ENCODE peak calls at places on chromosome 14, in five cellular contexts. One of them, this sample, is unnamed. For H3K36me3, the result is how much of the 10 kb centered on the place peaks cover.

GRCh38 chr14:97603201-97603600 is 806.0 kb downstream of the VRK1 start:
- DNase-seq in MM.1S: no peak
- DNase-seq in BJ: no peak
- DNase-seq in endothelial cell of umbilical vein: no peak
- DNase-seq in ascending aorta: no peak
- DNase-seq in this sample: no peak

GRCh38 chr14:49641697-49642129 is 6.7 kb upstream of the DNAAF2 start:
- DNase-seq in MM.1S: no peak
- DNase-seq in BJ: no peak
- DNase-seq in endothelial cell of umbilical vein: no peak
- DNase-seq in ascending aorta: no peak
- DNase-seq in this sample: no peak

GRCh38 chr14:30472001-30472400 is 87.0 kb upstream of the G2E3 start:
- DNase-seq in MM.1S: no peak
- DNase-seq in BJ: no peak
- DNase-seq in endothelial cell of umbilical vein: no peak
- DNase-seq in ascending aorta: no peak
- DNase-seq in this sample: no peak

GRCh38 chr14:30988509-30988908 is 36.9 kb upstream of the AP4S1 start:
- DNase-seq in MM.1S: no peak
- DNase-seq in BJ: no peak
- DNase-seq in endothelial cell of umbilical vein: peak
- DNase-seq in ascending aorta: no peak
- DNase-seq in this sample: no peak

GRCh38 chr14:71693373-71693772 is 238.9 kb upstream of the RGS6 start:
- DNase-seq in MM.1S: no peak
- DNase-seq in BJ: peak
- DNase-seq in endothelial cell of umbilical vein: no peak
- DNase-seq in ascending aorta: no peak
- DNase-seq in this sample: peak

GRCh38 chr14:33774866-33775519 is 175.9 kb downstream of the EGLN3 start:
- DNase-seq in MM.1S: no peak
- DNase-seq in BJ: no peak
- DNase-seq in endothelial cell of umbilical vein: peak
- DNase-seq in ascending aorta: no peak
- DNase-seq in this sample: no peak

GRCh38 chr14:72892103-72892878 is 1.6 kb downstream of the DPF3 start:
- DNase-seq in MM.1S: peak
- DNase-seq in BJ: no peak
- DNase-seq in endothelial cell of umbilical vein: peak
- DNase-seq in ascending aorta: no peak
- DNase-seq in this sample: no peak

GRCh38 chr14:24659916-24660570 is 26.1 kb upstream of the GZMB start:
- DNase-seq in MM.1S: no peak
- DNase-seq in BJ: no peak
- DNase-seq in endothelial cell of umbilical vein: no peak
- DNase-seq in ascending aorta: no peak
- DNase-seq in this sample: no peak

GRCh38 chr14:72780771-72781170 is 113.1 kb downstream of the DPF3 start:
- DNase-seq in MM.1S: no peak
- DNase-seq in BJ: peak
- DNase-seq in endothelial cell of umbilical vein: no peak
- DNase-seq in ascending aorta: no peak
- DNase-seq in this sample: no peak

GRCh38 chr14:36605506-36605857 is 23.1 kb upstream of the NKX2-8 start:
- DNase-seq in MM.1S: no peak
- DNase-seq in BJ: no peak
- DNase-seq in endothelial cell of umbilical vein: no peak
- DNase-seq in ascending aorta: no peak
- DNase-seq in this sample: no peak

DNA sequence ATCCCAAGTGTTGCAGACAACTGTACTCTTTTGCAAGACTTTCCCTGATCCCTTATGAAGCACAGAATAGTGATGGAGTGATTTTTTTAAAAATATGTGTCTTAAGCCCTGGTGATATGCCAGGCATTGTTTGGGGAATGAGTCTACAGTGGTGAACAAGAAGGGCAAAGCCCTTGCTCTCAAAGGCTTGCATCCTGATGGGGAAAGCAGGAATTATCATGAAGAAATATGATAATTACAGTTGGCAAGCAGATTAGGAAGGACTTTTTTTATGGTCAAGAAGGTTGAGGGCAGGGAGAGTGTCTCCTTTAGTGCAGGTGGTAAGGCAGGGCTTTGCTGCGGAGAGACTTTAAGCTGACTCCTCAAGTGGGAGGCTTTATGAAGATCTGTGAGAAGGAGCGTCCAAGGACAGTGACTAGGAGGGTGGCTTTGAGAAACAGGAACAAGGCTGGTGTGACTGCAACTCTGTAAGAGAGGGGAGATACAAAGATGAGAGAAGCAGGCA is 100.2 kb downstream of the SYNE2 start:
- DNase-seq in MM.1S: no peak
- DNase-seq in BJ: no peak
- DNase-seq in endothelial cell of umbilical vein: peak
- DNase-seq in ascending aorta: no peak
- DNase-seq in this sample: no peak
- H3K36me3 ChIP-seq in MM.1S: under half
- H3K36me3 ChIP-seq in BJ: under half
- H3K36me3 ChIP-seq in endothelial cell of umbilical vein: under half
- H3K36me3 ChIP-seq in ascending aorta: under half
- H3K36me3 ChIP-seq in this sample: under half

DNA sequence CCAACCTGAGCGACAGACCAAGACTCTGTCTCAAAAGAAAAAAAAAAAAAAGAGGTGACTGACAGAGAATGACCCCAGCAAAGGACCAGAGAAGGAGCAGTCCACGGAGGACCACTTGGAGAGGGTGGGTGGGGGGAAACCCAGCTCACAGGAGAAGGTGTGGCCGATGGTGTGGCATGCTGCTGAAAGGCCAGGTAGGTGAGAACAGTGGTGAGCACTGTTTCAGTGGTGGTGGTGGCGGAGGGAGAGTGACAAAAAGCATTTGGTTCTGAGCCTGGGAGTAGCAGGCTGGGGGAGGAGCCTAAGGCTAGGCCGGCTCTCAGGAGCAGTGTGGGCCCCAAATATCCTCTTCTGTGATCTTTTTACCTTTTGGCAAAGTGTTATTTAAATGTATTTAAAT is 63.8 kb downstream of the IRF2BPL start:
- DNase-seq in MM.1S: no peak
- DNase-seq in BJ: no peak
- DNase-seq in endothelial cell of umbilical vein: no peak
- DNase-seq in ascending aorta: no peak
- DNase-seq in this sample: no peak
- H3K36me3 ChIP-seq in MM.1S: under half
- H3K36me3 ChIP-seq in BJ: under half
- H3K36me3 ChIP-seq in endothelial cell of umbilical vein: under half
- H3K36me3 ChIP-seq in ascending aorta: under half
- H3K36me3 ChIP-seq in this sample: under half

GRCh38 chr14:22565391-22565945 is 23.6 kb downstream of the DAD1 start:
- DNase-seq in MM.1S: no peak
- DNase-seq in BJ: no peak
- DNase-seq in endothelial cell of umbilical vein: no peak
- DNase-seq in ascending aorta: no peak
- DNase-seq in this sample: no peak

GRCh38 chr14:22567437-22567836 is 21.6 kb downstream of the DAD1 start:
- DNase-seq in MM.1S: peak
- DNase-seq in BJ: no peak
- DNase-seq in endothelial cell of umbilical vein: no peak
- DNase-seq in ascending aorta: no peak
- DNase-seq in this sample: no peak

GRCh38 chr14:22569106-22569748 is 19.8 kb downstream of the DAD1 start:
- DNase-seq in MM.1S: no peak
- DNase-seq in BJ: no peak
- DNase-seq in endothelial cell of umbilical vein: no peak
- DNase-seq in ascending aorta: no peak
- DNase-seq in this sample: no peak

GRCh38 chr14:22564463-22564862 is 24.6 kb downstream of the DAD1 start:
- DNase-seq in MM.1S: no peak
- DNase-seq in BJ: no peak
- DNase-seq in endothelial cell of umbilical vein: no peak
- DNase-seq in ascending aorta: no peak
- DNase-seq in this sample: no peak

DNA sequence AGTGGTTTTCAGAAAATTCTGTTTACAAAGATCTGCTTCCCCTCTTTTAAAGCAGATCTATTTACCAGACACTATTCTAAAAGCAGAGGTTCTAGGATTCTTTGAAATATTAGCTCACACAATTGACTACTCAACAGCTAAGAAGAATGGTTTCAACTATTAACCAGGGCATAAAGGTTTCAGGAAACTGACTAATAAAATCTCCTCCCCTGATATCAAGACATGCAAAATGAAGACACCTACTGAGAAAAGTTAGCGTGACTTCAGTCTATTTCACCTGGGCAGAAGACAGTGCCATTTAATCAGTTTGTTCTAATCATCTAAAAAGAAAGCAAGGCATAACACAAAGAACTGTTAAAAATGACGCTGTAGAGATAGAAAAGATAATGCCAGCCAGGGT is 22.2 kb downstream of the DAD1 start:
- DNase-seq in MM.1S: no peak
- DNase-seq in BJ: no peak
- DNase-seq in endothelial cell of umbilical vein: peak
- DNase-seq in ascending aorta: no peak
- DNase-seq in this sample: no peak
- H3K36me3 ChIP-seq in MM.1S: under half
- H3K36me3 ChIP-seq in BJ: under half
- H3K36me3 ChIP-seq in endothelial cell of umbilical vein: under half
- H3K36me3 ChIP-seq in ascending aorta: under half
- H3K36me3 ChIP-seq in this sample: half or more

GRCh38 chr14:68881396-68881795 is 88.5 kb upstream of the ZFP36L1 start:
- DNase-seq in MM.1S: no peak
- DNase-seq in BJ: no peak
- DNase-seq in endothelial cell of umbilical vein: peak
- DNase-seq in ascending aorta: no peak
- DNase-seq in this sample: no peak

GRCh38 chr14:68880581-68881105 is 87.8 kb upstream of the ZFP36L1 start:
- DNase-seq in MM.1S: no peak
- DNase-seq in BJ: no peak
- DNase-seq in endothelial cell of umbilical vein: no peak
- DNase-seq in ascending aorta: no peak
- DNase-seq in this sample: no peak

GRCh38 chr14:68879841-68880575 is 87.1 kb upstream of the ZFP36L1 start:
- DNase-seq in MM.1S: no peak
- DNase-seq in BJ: no peak
- DNase-seq in endothelial cell of umbilical vein: no peak
- DNase-seq in ascending aorta: no peak
- DNase-seq in this sample: no peak

GRCh38 chr14:68884031-68885030 is 91.5 kb upstream of the ZFP36L1 start:
- DNase-seq in MM.1S: no peak
- DNase-seq in BJ: peak
- DNase-seq in endothelial cell of umbilical vein: peak
- DNase-seq in ascending aorta: no peak
- DNase-seq in this sample: no peak

GRCh38 chr14:68882235-68882634 is 89.4 kb upstream of the ZFP36L1 start:
- DNase-seq in MM.1S: no peak
- DNase-seq in BJ: no peak
- DNase-seq in endothelial cell of umbilical vein: no peak
- DNase-seq in ascending aorta: no peak
- DNase-seq in this sample: no peak
- H3K36me3 ChIP-seq in MM.1S: under half
- H3K36me3 ChIP-seq in BJ: half or more
- H3K36me3 ChIP-seq in endothelial cell of umbilical vein: under half
- H3K36me3 ChIP-seq in ascending aorta: half or more
- H3K36me3 ChIP-seq in this sample: half or more

DNA sequence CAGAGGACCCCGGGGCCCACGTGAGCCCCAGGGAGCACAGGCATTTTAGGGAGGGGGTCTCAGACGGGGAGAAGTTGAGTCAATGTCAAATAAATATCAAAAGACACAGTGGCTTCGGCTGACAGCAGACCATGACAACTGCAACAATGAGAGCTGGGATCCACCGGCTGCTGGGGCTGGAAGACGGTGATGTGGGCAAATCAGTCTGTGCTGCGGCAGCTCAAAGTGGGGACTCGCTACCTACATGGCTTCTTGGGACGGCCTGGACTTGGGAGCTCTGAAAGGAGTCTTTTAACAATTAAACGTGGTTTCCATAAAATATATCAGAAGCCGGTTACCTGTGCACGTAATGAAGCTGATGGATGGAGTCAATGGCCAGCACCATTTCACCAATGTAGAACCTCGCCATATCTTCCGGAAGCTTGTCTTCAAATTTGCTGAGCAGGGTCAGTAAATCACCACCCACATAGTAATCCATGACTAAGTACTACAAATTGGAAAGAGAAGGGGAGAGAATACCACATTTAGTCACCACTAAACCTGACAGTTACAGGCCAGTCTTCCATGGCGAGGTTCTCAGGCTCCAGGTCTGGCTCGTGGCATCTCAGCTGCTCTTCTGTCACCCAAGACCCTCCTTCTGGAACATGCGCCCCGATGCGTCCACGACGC is 58.0 kb downstream of the CDC42BPB start:
- DNase-seq in MM.1S: no peak
- DNase-seq in BJ: no peak
- DNase-seq in endothelial cell of umbilical vein: no peak
- DNase-seq in ascending aorta: no peak
- DNase-seq in this sample: no peak
- H3K36me3 ChIP-seq in MM.1S: under half
- H3K36me3 ChIP-seq in BJ: under half
- H3K36me3 ChIP-seq in endothelial cell of umbilical vein: under half
- H3K36me3 ChIP-seq in ascending aorta: half or more
- H3K36me3 ChIP-seq in this sample: under half

This sample was measured in SJCRH30.